ENCODE peak calls at places on chromosomes 2 and 18, in six cellular contexts. A is Karpas-422; M is CD8-positive, alpha-beta memory T cell; R is GDM1; T is adrenal gland; O is kidney tubule cell. U is an unnamed sample.

GRCh38 chr2:100260712-100261620 is 61.3 kb downstream of the LONRF2 start:
- DNase-seq in A (peak), M (no peak), R (no peak), T (peak), O (peak), U (peak)

GRCh38 chr18:9488535-9488934 is 13.2 kb downstream of the RALBP1 start:
- DNase-seq in A (no peak), M (no peak), R (no peak), T (no peak), O (no peak), U (no peak)

GRCh38 chr18:75377975-75378673 is 49.4 kb downstream of the SMIM21 start:
- DNase-seq in A (no peak), M (no peak), R (no peak), T (no peak), O (no peak), U (no peak)

GRCh38 chr2:132542953-132543569 is 126.5 kb downstream of the GPR39 start:
- DNase-seq in A (no peak), M (no peak), R (no peak), T (no peak), O (no peak), U (no peak)

GRCh38 chr2:118970396-118971135 is 28.6 kb downstream of the MARCO start:
- DNase-seq in A (no peak), M (no peak), R (no peak), T (peak), O (no peak), U (no peak)

GRCh38 chr2:10240161-10240681 is 62.5 kb upstream of the HPCAL1 start:
- DNase-seq in A (no peak), M (no peak), R (no peak), T (no peak), O (no peak), U (no peak)

GRCh38 chr2:204274487-204274886 is 270.8 kb upstream of the PARD3B start:
- DNase-seq in A (no peak), M (no peak), R (no peak), T (no peak), O (no peak), U (no peak)

GRCh38 chr2:178163395-178163794 is 30.9 kb upstream of the OSBPL6 start:
- DNase-seq in A (no peak), M (no peak), R (no peak), T (no peak), O (peak), U (no peak)

GRCh38 chr2:1605102-1605501 is 139.2 kb downstream of the PXDN start:
- DNase-seq in A (no peak), M (no peak), R (no peak), T (no peak), O (peak), U (no peak)

GRCh38 chr2:236176951-236177350 is 8.8 kb upstream of the GBX2 start:
- DNase-seq in A (no peak), M (no peak), R (no peak), T (no peak), O (no peak), U (no peak)

GRCh38 chr2:31920968-31921367 is 89.8 kb downstream of the MEMO1 start:
- DNase-seq in A (no peak), M (no peak), R (no peak), T (no peak), O (no peak), U (no peak)

GRCh38 chr2:46239847-46240181 is 57.4 kb upstream of the EPAS1 start:
- DNase-seq in A (no peak), M (peak), R (no peak), T (no peak), O (no peak), U (no peak)

GRCh38 chr2:179427065-179427464 is 162.4 kb upstream of the SESTD1 start:
- DNase-seq in A (no peak), M (no peak), R (no peak), T (no peak), O (no peak), U (no peak)

GRCh38 chr2:197217561-197217960 is 93.0 kb downstream of the ANKRD44 start:
- DNase-seq in A (no peak), M (no peak), R (no peak), T (no peak), O (peak), U (no peak)

GRCh38 chr2:28365158-28365557 is 27.5 kb upstream of the FOSL2 start:
- DNase-seq in A (no peak), M (no peak), R (no peak), T (no peak), O (no peak), U (no peak)

GRCh38 chr2:238256111-238256510 is 16.3 kb upstream of the HES6 start:
- DNase-seq in A (no peak), M (no peak), R (no peak), T (no peak), O (no peak), U (no peak)

GRCh38 chr2:233915133-233915532 is 2.0 kb upstream of the TRPM8 start:
- DNase-seq in A (peak), M (no peak), R (no peak), T (no peak), O (no peak), U (no peak)

GRCh38 chr2:170073288-170073687 is 104.7 kb upstream of the MYO3B start:
- DNase-seq in A (no peak), M (no peak), R (no peak), T (peak), O (peak), U (no peak)

GRCh38 chr2:26561376-26561775 is 79.8 kb downstream of the CIB4 start:
- DNase-seq in A (no peak), M (no peak), R (no peak), T (no peak), O (no peak), U (no peak)

GRCh38 chr18:73244411-73244810 is 376.6 kb upstream of the NETO1 start:
- DNase-seq in A (no peak), M (no peak), R (no peak), T (no peak), O (no peak), U (no peak)

GRCh38 chr2:232528746-232529445 is 2.9 kb downstream of the CHRND start:
- DNase-seq in A (no peak), M (no peak), R (no peak), T (no peak), O (no peak), U (no peak)

GRCh38 chr18:42185486-42185885 is 230.5 kb downstream of the PIK3C3 start:
- DNase-seq in A (no peak), M (no peak), R (no peak), T (no peak), O (no peak), U (no peak)

U was measured in ovary.